ENCODE peak calls at places on chromosome 13, in seven cellular contexts. X is RWPE1, L is cardiac muscle cell, N is neural crest cell, W is sigmoid colon, H is endothelial cell, Z is kidney epithelial cell. F is an unnamed sample.

GRCh38 chr13:102703721-102704035 is 8.8 kb upstream of the METTL21C start:
- DNase-seq in X (no peak), L (no peak), N (no peak), W (no peak), H (no peak), Z (no peak), F (no peak)

GRCh38 chr13:40362502-40362901 is 303.9 kb downstream of the FOXO1 start:
- DNase-seq in X (no peak), L (peak), N (no peak), W (no peak), H (no peak), Z (no peak), F (no peak)

GRCh38 chr13:19171563-19171962 is 10.1 kb downstream of the TUBA3C start:
- DNase-seq in X (no peak), L (no peak), N (no peak), W (no peak), H (no peak), Z (no peak), F (no peak)

GRCh38 chr13:65656740-65657329 is 1573.3 kb downstream of the PCDH9 start:
- DNase-seq in X (peak), L (peak), N (no peak), W (no peak), H (no peak), Z (no peak), F (no peak)

GRCh38 chr13:41581884-41582547 is 124.7 kb downstream of the RGCC start:
- DNase-seq in X (no peak), L (peak), N (no peak), W (no peak), H (no peak), Z (no peak), F (no peak)

GRCh38 chr13:108609353-108609752 is 20.1 kb upstream of the MYO16 start:
- DNase-seq in X (peak), L (peak), N (no peak), W (no peak), H (no peak), Z (no peak), F (no peak)

GRCh38 chr13:48009298-48009697 is 8.2 kb upstream of the SUCLA2 start:
- DNase-seq in X (peak), L (peak), N (no peak), W (no peak), H (no peak), Z (peak), F (no peak)

GRCh38 chr13:45615501-45616101 is at the start of gene ERICH6B:
- DNase-seq in X (no peak), L (peak), N (peak), W (no peak), H (peak), Z (no peak), F (peak)

GRCh38 chr13:78436311-78436710 is 167.0 kb downstream of the POU4F1 start:
- DNase-seq in X (no peak), L (no peak), N (no peak), W (no peak), H (no peak), Z (no peak), F (no peak)

GRCh38 chr13:22915442-22916082 is 265.2 kb upstream of the SGCG start:
- DNase-seq in X (peak), L (peak), N (peak), W (peak), H (peak), Z (peak), F (peak)

GRCh38 chr13:40233731-40234195 is 432.7 kb downstream of the FOXO1 start:
- DNase-seq in X (peak), L (no peak), N (no peak), W (peak), H (no peak), Z (no peak), F (peak)

GRCh38 chr13:76512676-76513277 is 373.4 kb downstream of the KCTD12 start:
- DNase-seq in X (peak), L (peak), N (no peak), W (no peak), H (no peak), Z (peak), F (no peak)

GRCh38 chr13:24220086-24220703 is 59.7 kb downstream of the SPATA13 start:
- DNase-seq in X (peak), L (peak), N (peak), W (no peak), H (peak), Z (peak), F (peak)

GRCh38 chr13:98175823-98176222 is 1.2 kb downstream of the RNF113B start:
- DNase-seq in X (no peak), L (no peak), N (no peak), W (no peak), H (no peak), Z (no peak), F (no peak)

GRCh38 chr13:40613192-40613818 is 53.1 kb downstream of the FOXO1 start:
- DNase-seq in X (no peak), L (no peak), N (no peak), W (peak), H (no peak), Z (no peak), F (no peak)

GRCh38 chr13:74825170-74825948 is 656.6 kb downstream of the TBC1D4 start:
- DNase-seq in X (peak), L (peak), N (no peak), W (no peak), H (no peak), Z (peak), F (no peak)

GRCh38 chr13:80814541-80814940 is 473.6 kb upstream of the SPRY2 start:
- DNase-seq in X (no peak), L (peak), N (no peak), W (no peak), H (no peak), Z (no peak), F (no peak)

GRCh38 chr13:82655518-82655855 is 1226.8 kb downstream of the SLITRK1 start:
- DNase-seq in X (no peak), L (peak), N (no peak), W (no peak), H (no peak), Z (no peak), F (no peak)

GRCh38 chr13:112870062-112870352 is 99.0 kb upstream of the MCF2L start:
- DNase-seq in X (no peak), L (no peak), N (no peak), W (no peak), H (no peak), Z (no peak), F (no peak)

GRCh38 chr13:90382425-90382824 is 965.1 kb upstream of the MIR17HG start:
- DNase-seq in X (no peak), L (no peak), N (no peak), W (no peak), H (no peak), Z (no peak), F (no peak)

GRCh38 chr13:90414691-90415596 is 932.5 kb upstream of the MIR17HG start:
- DNase-seq in X (peak), L (peak), N (no peak), W (no peak), H (no peak), Z (peak), F (no peak)

GRCh38 chr13:41494202-41494601 is 36.9 kb downstream of the RGCC start:
- DNase-seq in X (no peak), L (peak), N (no peak), W (no peak), H (no peak), Z (no peak), F (no peak)

GRCh38 chr13:26041476-26041875 is 10.3 kb downstream of the SHISA2 start:
- DNase-seq in X (no peak), L (no peak), N (no peak), W (no peak), H (no peak), Z (no peak), F (no peak)

DNA sequence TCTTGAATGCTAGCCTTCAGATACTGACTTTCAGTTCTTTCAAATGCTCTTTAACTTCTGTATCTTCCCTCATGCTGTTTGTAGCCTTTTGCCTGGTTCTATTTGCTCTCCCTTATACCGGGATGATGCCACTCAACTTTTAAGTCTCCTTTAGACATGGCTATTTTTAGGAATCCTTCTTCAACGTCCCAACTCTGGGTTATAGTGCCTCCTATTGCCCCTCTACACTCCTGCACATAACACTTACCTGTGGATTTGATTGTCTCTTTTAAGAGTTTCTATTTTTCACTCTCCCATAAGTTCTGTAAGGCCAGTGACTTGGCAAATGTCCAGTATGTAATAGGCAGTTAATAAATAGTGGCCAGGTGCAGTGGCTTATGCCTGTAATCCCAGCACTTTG is 343.0 kb downstream of the KLF5 start:
- DNase-seq in X (no peak), L (no peak), N (no peak), W (no peak), H (no peak), Z (no peak), F (no peak)
- TF ChIP-seq CTCF in X (no peak), L (no peak), N (no peak), W (no peak), H (no peak), Z (no peak), F (no peak)

GRCh38 chr13:28796938-28797257 is 23.2 kb upstream of the MTUS2 start:
- DNase-seq in X (no peak), L (no peak), N (no peak), W (no peak), H (no peak), Z (no peak), F (no peak)
- TF ChIP-seq CTCF in X (peak), L (no peak), N (no peak), W (no peak), H (peak), Z (no peak), F (no peak)

GRCh38 chr13:59680429-59681024 is 483.2 kb downstream of the DIAPH3 start:
- DNase-seq in X (peak), L (peak), N (no peak), W (no peak), H (no peak), Z (no peak), F (no peak)
- TF ChIP-seq CTCF in X (peak), L (peak), N (peak), W (no peak), H (peak), Z (peak), F (peak)

GRCh38 chr13:27728271-27728670 is 64.0 kb upstream of the GSX1 start:
- DNase-seq in X (no peak), L (peak), N (peak), W (no peak), H (peak), Z (no peak), F (peak)
- TF ChIP-seq CTCF in X (no peak), L (no peak), N (no peak), W (no peak), H (no peak), Z (no peak), F (no peak)

GRCh38 chr13:33153421-33154381 is 131.9 kb downstream of the STARD13 start:
- DNase-seq in X (no peak), L (peak), N (no peak), W (no peak), H (no peak), Z (peak), F (peak)
- TF ChIP-seq CTCF in X (no peak), L (peak), N (no peak), W (no peak), H (no peak), Z (no peak), F (no peak)

DNA sequence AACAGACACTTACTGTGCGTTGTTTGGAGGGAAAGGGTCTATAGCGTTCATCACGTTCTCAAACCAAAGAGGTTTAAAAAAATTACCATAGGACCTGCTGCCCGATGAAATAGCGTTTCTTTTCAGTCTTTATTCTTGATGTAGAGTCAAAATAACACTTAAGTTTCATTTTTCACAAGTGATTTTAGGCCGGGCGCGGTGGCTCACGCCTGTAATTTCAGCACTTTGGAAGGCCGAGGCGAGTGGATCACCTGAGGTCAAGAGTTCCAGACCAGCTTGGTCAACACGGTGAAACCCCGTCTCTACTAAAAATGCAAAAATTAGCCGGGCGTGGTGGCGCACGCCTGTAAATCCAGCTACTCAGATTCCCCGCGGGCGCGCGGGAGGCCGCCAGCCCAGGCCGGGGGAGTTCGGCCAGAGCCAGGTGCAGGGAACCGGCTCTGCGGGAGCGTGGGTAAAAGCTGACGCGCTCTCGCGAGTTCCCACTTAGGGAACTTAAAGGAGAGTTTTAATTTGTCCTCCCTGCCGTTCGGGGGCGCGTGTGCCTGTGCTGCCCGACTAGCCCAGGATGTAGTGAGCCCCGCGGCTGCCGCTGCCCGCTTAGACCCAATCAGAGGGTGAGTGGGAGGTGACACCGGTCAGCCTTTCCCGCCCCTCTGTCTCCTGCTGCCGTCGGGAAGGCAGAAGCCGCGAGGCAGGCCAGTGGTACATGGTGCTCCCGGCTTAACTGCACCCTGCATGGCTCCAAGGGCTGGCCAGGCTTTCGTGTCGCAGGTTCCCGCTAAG is 35.8 kb upstream of the NEK3 start:
- DNase-seq in X (peak), L (peak), N (no peak), W (peak), H (peak), Z (peak), F (no peak)
- TF ChIP-seq CTCF in X (peak), L (peak), N (no peak), W (no peak), H (no peak), Z (no peak), F (no peak)

GRCh38 chr13:71218960-71219359 is 648.0 kb downstream of the DACH1 start:
- DNase-seq in X (no peak), L (no peak), N (no peak), W (no peak), H (peak), Z (no peak), F (no peak)
- TF ChIP-seq CTCF in X (no peak), L (no peak), N (no peak), W (no peak), H (no peak), Z (peak), F (peak)

DNA sequence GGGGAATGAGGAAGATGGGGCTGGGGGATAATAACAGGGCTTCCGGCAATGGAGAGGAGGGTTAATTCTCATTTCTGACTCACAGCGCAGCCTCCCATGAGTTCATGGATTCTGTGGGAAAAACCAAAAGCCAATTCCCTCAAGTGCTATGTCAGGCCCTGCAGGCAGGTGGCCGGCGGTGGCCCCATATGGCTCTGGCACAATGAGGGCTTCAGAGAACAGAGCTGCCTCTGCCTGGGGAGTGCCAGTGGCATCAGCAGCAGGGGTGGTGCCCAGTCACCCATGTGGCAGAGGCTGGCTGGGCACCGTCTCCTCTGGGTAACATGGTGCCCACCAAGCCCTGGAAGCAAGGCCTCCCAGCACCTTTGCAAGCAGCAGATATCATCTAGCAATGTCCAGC is 69.1 kb downstream of the ALOX5AP start:
- DNase-seq in X (no peak), L (no peak), N (no peak), W (peak), H (peak), Z (no peak), F (no peak)
- TF ChIP-seq CTCF in X (no peak), L (peak), N (no peak), W (no peak), H (peak), Z (peak), F (no peak)

DNA sequence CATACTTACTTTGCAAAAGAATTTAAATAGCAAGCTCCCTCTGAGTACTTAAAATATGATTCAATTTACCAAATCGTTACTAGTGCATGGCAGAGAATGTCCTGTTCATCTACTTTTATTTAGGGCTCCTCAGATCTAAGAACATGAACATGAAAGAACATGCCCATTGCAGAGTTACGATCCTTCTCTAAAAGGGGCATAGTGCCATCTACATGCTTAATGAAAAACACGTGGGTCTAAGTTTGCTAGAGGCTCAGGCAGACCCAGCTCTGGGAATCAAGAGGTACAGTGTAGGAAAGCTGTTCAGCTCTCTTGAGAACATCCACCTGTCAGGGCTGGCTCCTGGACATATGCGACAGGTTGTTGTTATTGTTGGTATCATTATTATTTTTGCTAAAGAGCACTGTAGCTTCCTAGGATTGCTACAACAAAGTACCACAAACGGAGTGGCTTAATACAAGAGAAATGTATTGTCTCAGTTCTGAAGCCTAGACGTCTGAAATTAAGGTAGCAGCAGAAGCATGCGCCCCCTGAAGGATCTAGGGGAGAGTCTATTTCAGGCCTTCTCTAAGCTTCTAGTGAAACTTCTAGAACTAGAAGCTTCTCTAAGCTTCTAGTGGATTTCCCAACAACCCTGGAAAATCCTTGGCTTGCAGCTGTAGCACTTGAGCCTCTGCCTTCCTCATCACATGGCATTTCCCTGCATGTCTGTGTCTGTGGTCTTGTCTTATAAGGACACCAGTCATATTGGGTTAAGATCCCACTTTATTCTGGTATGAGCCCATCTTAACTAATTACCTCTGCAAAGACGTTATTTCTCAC is 133.9 kb downstream of the DCT start:
- DNase-seq in X (peak), L (peak), N (no peak), W (no peak), H (no peak), Z (no peak), F (no peak)
- TF ChIP-seq CTCF in X (peak), L (no peak), N (no peak), W (no peak), H (no peak), Z (no peak), F (no peak)

GRCh38 chr13:36847541-36848045 is 28.6 kb downstream of the RFXAP start:
- DNase-seq in X (no peak), L (no peak), N (no peak), W (no peak), H (no peak), Z (no peak), F (no peak)

GRCh38 chr13:36850790-36851438 is 31.9 kb downstream of the RFXAP start:
- DNase-seq in X (no peak), L (peak), N (no peak), W (no peak), H (peak), Z (no peak), F (peak)

DNA sequence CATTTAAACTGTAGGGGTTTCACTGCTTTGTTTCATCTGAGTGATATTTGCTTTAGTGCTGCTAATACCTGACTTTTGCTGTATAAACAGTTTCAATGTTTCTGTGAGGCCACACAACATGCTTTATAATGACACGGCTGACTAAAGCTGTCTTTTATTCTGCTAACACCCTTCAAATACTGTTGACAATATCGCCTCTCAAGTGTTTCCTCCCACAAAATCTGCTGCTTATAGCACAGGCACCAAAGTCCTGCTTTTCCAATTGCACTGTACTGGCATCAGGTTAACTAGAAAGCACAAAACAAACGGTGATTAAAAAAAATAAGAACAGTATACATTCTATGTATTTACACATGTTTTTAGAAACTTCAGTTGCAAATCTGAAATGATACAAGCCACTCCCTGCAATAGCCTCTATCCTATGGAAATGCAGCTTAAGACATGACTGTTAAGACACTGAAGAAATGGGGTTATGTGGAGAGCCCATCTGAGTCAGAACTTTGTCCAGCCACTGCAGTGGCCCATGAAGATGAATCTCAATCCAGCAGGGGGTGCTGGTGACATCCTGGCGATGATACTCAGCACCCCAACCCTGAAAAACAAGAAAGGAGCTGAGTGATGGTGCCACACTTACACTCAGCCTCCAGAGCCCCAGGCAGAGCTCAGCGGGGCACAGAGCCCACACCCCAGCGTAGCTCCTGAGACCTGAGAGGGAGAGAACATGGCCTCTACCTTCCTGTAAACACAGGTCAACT is 29.4 kb downstream of the RFXAP start:
- DNase-seq in X (no peak), L (peak), N (no peak), W (no peak), H (no peak), Z (no peak), F (no peak)
- TF ChIP-seq CTCF in X (no peak), L (no peak), N (peak), W (no peak), H (peak), Z (no peak), F (no peak)

F was measured in nephron progenitor cell.